ENCODE peak calls at places on chromosomes 7 and 10, in seven cellular contexts. O is bronchial epithelial cell; E is midbrain; Y is stimulated activated CD4-positive, alpha-beta T cell treated with anti-CD3 and anti-CD28 coated beads, Interleukin-4, amount 100 ng/mL, for 4 hours; H is osteoblast; S is T follicular helper cell; J is Caki2. N is an unnamed sample.
A peak's percentile ranks its signal among the peaks of the same experiment; 100 is the strongest.

GRCh38 chr10:116690356-116691078 is 51.8 kb downstream of the HSPA12A start:
- DNase-seq in O (no peak), E (peak; percentile 57), Y (no peak), H (no peak), S (no peak), J (no peak), N (no peak)

GRCh38 chr10:30701471-30702173 is 72.1 kb upstream of the LYZL2 start:
- DNase-seq in O (no peak), E (no peak), Y (peak; percentile 61), H (peak; percentile 45), S (peak; percentile 54), J (no peak), N (no peak)

GRCh38 chr7:27161214-27161720 is 4.1 kb downstream of the HOXA9 start:
- DNase-seq in O (no peak), E (no peak), Y (no peak), H (no peak), S (no peak), J (no peak), N (no peak)

GRCh38 chr7:149824301-149824741 is 13.9 kb upstream of the ZNF862 start:
- DNase-seq in O (no peak), E (no peak), Y (no peak), H (peak; percentile 70), S (no peak), J (no peak), N (no peak)

GRCh38 chr7:30921951-30922401 is 10.3 kb downstream of the AQP1 start:
- DNase-seq in O (no peak), E (no peak), Y (no peak), H (peak; percentile 62), S (no peak), J (no peak), N (no peak)

GRCh38 chr7:79452032-79452494 is 1.4 kb downstream of the MAGI2 start:
- DNase-seq in O (peak; percentile 62), E (peak; percentile 94), Y (no peak), H (peak; percentile 96), S (no peak), J (peak; percentile 85), N (no peak)

GRCh38 chr7:21214656-21215055 is 213.2 kb upstream of the SP4 start:
- DNase-seq in O (no peak), E (no peak), Y (no peak), H (no peak), S (no peak), J (no peak), N (no peak)

GRCh38 chr10:32059472-32059871 is 3.2 kb upstream of the KIF5B start:
- DNase-seq in O (no peak), E (no peak), Y (no peak), H (no peak), S (no peak), J (no peak), N (no peak)

GRCh38 chr10:27745380-27745718 is 270 bp downstream of the MKX start:
- DNase-seq in O (no peak), E (no peak), Y (no peak), H (peak; percentile 56), S (no peak), J (no peak), N (no peak)

GRCh38 chr7:24945899-24946298 is 34.1 kb downstream of the OSBPL3 start:
- DNase-seq in O (no peak), E (no peak), Y (no peak), H (no peak), S (no peak), J (no peak), N (no peak)

GRCh38 chr10:114071188-114071587 is 27.5 kb downstream of the ADRB1 start:
- DNase-seq in O (no peak), E (no peak), Y (no peak), H (no peak), S (no peak), J (no peak), N (no peak)

GRCh38 chr10:73855413-73855812 is 18.9 kb downstream of the CAMK2G start:
- DNase-seq in O (no peak), E (no peak), Y (no peak), H (peak; percentile 48), S (no peak), J (no peak), N (no peak)

GRCh38 chr10:121132278-121132672 is 281.1 kb downstream of the WDR11 start:
- DNase-seq in O (no peak), E (peak; percentile 32), Y (no peak), H (no peak), S (no peak), J (no peak), N (no peak)

GRCh38 chr7:7051221-7051877 is 131.0 kb upstream of the C1GALT1 start:
- DNase-seq in O (peak; percentile 39), E (peak; percentile 2), Y (no peak), H (peak; percentile 61), S (no peak), J (no peak), N (no peak)

GRCh38 chr7:67407351-67407750 is 410.7 kb downstream of the TYW1 start:
- DNase-seq in O (no peak), E (no peak), Y (no peak), H (no peak), S (no peak), J (no peak), N (no peak)

GRCh38 chr10:2014541-2014940 is 277.2 kb upstream of the ADARB2 start:
- DNase-seq in O (no peak), E (no peak), Y (no peak), H (no peak), S (no peak), J (no peak), N (no peak)

GRCh38 chr7:36210542-36210941 is 57.5 kb downstream of the EEPD1 start:
- DNase-seq in O (no peak), E (no peak), Y (no peak), H (peak; percentile 19), S (no peak), J (no peak), N (no peak)

GRCh38 chr7:102040569-102040968 is 223.1 kb downstream of the CUX1 start:
- DNase-seq in O (no peak), E (no peak), Y (no peak), H (no peak), S (no peak), J (no peak), N (no peak)

GRCh38 chr7:105219771-105220160 is 169.0 kb downstream of the SRPK2 start:
- DNase-seq in O (peak; percentile 99), E (no peak), Y (no peak), H (peak; percentile 67), S (no peak), J (no peak), N (no peak)

GRCh38 chr7:98211221-98211675 is at the start of gene BHLHA15:
- DNase-seq in O (no peak), E (no peak), Y (peak; percentile 29), H (peak; percentile 95), S (no peak), J (no peak), N (no peak)

GRCh38 chr7:105462765-105463164 is 59.3 kb downstream of the PUS7 start:
- DNase-seq in O (no peak), E (no peak), Y (no peak), H (no peak), S (no peak), J (no peak), N (no peak)

GRCh38 chr7:33639552-33640197 is 265.7 kb upstream of the BMPER start:
- DNase-seq in O (no peak), E (no peak), Y (no peak), H (no peak), S (no peak), J (no peak), N (no peak)

GRCh38 chr10:78650122-78650521 is 418.6 kb upstream of the ZMIZ1 start:
- DNase-seq in O (no peak), E (no peak), Y (no peak), H (no peak), S (no peak), J (no peak), N (no peak)

GRCh38 chr10:125774144-125774543 is 1.5 kb downstream of the MMP21 start:
- DNase-seq in O (no peak), E (no peak), Y (no peak), H (no peak), S (no peak), J (no peak), N (no peak)

GRCh38 chr10:77687621-77688020 is 50.0 kb upstream of the KCNMA1 start:
- DNase-seq in O (no peak), E (no peak), Y (no peak), H (no peak), S (no peak), J (no peak), N (no peak)

GRCh38 chr10:24456319-24456718 is 247.4 kb downstream of the KIAA1217 start:
- DNase-seq in O (peak; percentile 98), E (no peak), Y (no peak), H (peak; percentile 61), S (no peak), J (peak; percentile 50), N (no peak)

GRCh38 chr10:12042409-12042796 is 206 bp downstream of the UPF2 start:
- DNase-seq in O (no peak), E (peak; percentile 30), Y (peak; percentile 57), H (peak; percentile 71), S (peak; percentile 31), J (no peak), N (no peak)

GRCh38 chr7:42911482-42912447 is at the start of gene C7orf25:
- DNase-seq in O (peak; percentile 78), E (peak; percentile 97), Y (peak; percentile 94), H (peak; percentile 98), S (peak; percentile 95), J (peak; percentile 94), N (peak; percentile 88)

GRCh38 chr10:18599392-18599791 is 52.0 kb downstream of the NSUN6 start:
- DNase-seq in O (no peak), E (no peak), Y (no peak), H (no peak), S (no peak), J (no peak), N (no peak)

N was measured in NCI-H1417 treated with DMSO at 0.1 percent for 48 hours.